ENCODE peak calls at places on chromosomes 2 and 18, in four cellular contexts. P, H, U and L are unnamed samples. For H3K4me1, the result is how much of the 10 kb centered on the place peaks cover.

GRCh38 chr2:40666438-40666837 is 214.5 kb upstream of the SLC8A1 start:
- DNase-seq in H (no peak), U (no peak), P (no peak), L (no peak)

GRCh38 chr18:44740000-44740399 is 59.3 kb downstream of the SETBP1 start:
- DNase-seq in U (no peak), P (no peak), H (no peak), L (no peak)

GRCh38 chr2:225930687-225931086 is 531.2 kb downstream of the NYAP2 start:
- DNase-seq in U (no peak), P (no peak), H (no peak), L (no peak)

GRCh38 chr2:230794472-230794871 is 70.3 kb upstream of the ITM2C start:
- DNase-seq in U (no peak), P (no peak), H (no peak), L (peak)

GRCh38 chr2:69177063-69177771 is 164.2 kb downstream of the ANTXR1 start:
- DNase-seq in H (peak), P (peak), U (no peak), L (no peak)

GRCh38 chr2:2826621-2827020 is 495.5 kb upstream of the MYT1L start:
- DNase-seq in U (no peak), H (no peak), P (no peak), L (no peak)

GRCh38 chr2:233124449-233125080 is 64.4 kb downstream of the INPP5D start:
- DNase-seq in H (no peak), U (no peak), P (no peak), L (no peak)

GRCh38 chr2:108396845-108397244 is 19.1 kb downstream of the SULT1C4 start:
- DNase-seq in H (no peak), U (no peak), P (no peak), L (no peak)

GRCh38 chr2:223235986-223236385 is 184.0 kb downstream of the KCNE4 start:
- DNase-seq in H (no peak), U (no peak), P (no peak), L (no peak)

GRCh38 chr2:187959821-187960220 is 331.9 kb upstream of the GULP1 start:
- DNase-seq in H (no peak), P (no peak), U (no peak), L (no peak)

GRCh38 chr2:127324635-127325034 is 30.7 kb upstream of the ERCC3 start:
- DNase-seq in H (no peak), P (no peak), U (peak), L (no peak)

GRCh38 chr18:35039633-35040032 is 1.6 kb upstream of the MAPRE2 start:
- DNase-seq in H (no peak), P (no peak), U (no peak), L (no peak)

GRCh38 chr2:150485871-150486538 is 1.5 kb downstream of the RND3 start:
- DNase-seq in H (peak), U (peak), P (peak), L (no peak)

GRCh38 chr2:54845514-54845913 is 122.1 kb downstream of the EML6 start:
- DNase-seq in H (no peak), P (no peak), U (peak), L (no peak)

GRCh38 chr2:170812716-170813585 is 3.7 kb upstream of the GAD1 start:
- DNase-seq in P (no peak), H (no peak), U (peak), L (peak)

GRCh38 chr18:24868760-24869237 is 408.4 kb downstream of the HRH4 start:
- DNase-seq in U (no peak), H (no peak), P (no peak), L (no peak)

GRCh38 chr2:173151671-173152398 is 76.2 kb downstream of the MAP3K20 start:
- DNase-seq in U (no peak), H (no peak), P (no peak), L (no peak)

GRCh38 chr2:191318729-191319078 is 73.5 kb downstream of the MYO1B start:
- DNase-seq in P (no peak), H (no peak), U (peak), L (no peak)

GRCh38 chr2:226439337-226439736 is 360.3 kb downstream of the IRS1 start:
- DNase-seq in U (no peak), H (no peak), P (no peak), L (no peak)

GRCh38 chr2:208280933-208281332 is 14.9 kb downstream of the PIKFYVE start:
- DNase-seq in P (no peak), H (no peak), U (no peak), L (no peak)

GRCh38 chr2:71694501-71695234 is 241.3 kb downstream of the DYSF start:
- DNase-seq in P (no peak), U (no peak), H (no peak), L (no peak)

GRCh38 chr2:231680992-231681852 is 27.1 kb upstream of the PTMA start:
- DNase-seq in H (peak), U (peak), P (peak), L (no peak)

GRCh38 chr2:221429741-221430491 is 142.2 kb downstream of the EPHA4 start:
- DNase-seq in U (no peak), H (no peak), P (peak), L (no peak)

GRCh38 chr2:32874931-32875330 is 71.8 kb upstream of the LTBP1 start:
- DNase-seq in H (no peak), P (no peak), U (no peak), L (no peak)

GRCh38 chr2:230925443-230925878 is 419 bp upstream of the GPR55 start:
- DNase-seq in P (no peak), H (no peak), U (no peak), L (peak)

GRCh38 chr2:107197601-107198000 is 311.6 kb upstream of the ST6GAL2 start:
- DNase-seq in P (no peak), H (no peak), U (no peak), L (no peak)

GRCh38 chr2:127675335-127676261 is at the start of gene LIMS2:
- DNase-seq in P (peak), H (no peak), U (peak), L (no peak)

GRCh38 chr2:233244818-233245217 is 6.7 kb upstream of the ATG16L1 start:
- DNase-seq in P (no peak), U (no peak), H (no peak), L (no peak)

GRCh38 chr2:215693269-215693998 is 257.6 kb upstream of the FN1 start:
- DNase-seq in P (no peak), H (no peak), U (no peak), L (no peak)

GRCh38 chr2:96867756-96868554 is 1.9 kb downstream of the SEMA4C start:
- DNase-seq in U (no peak), H (no peak), P (no peak), L (peak)

GRCh38 chr2:98477506-98477905 is 32.8 kb downstream of the INPP4A start:
- DNase-seq in U (no peak), H (no peak), P (no peak), L (no peak)

GRCh38 chr2:98476192-98476868 is 31.7 kb downstream of the INPP4A start:
- DNase-seq in U (no peak), P (no peak), H (no peak), L (no peak)

GRCh38 chr2:98478088-98478551 is 33.5 kb downstream of the INPP4A start:
- DNase-seq in U (no peak), H (no peak), P (no peak), L (no peak)

GRCh38 chr2:98474979-98475632 is 30.4 kb downstream of the INPP4A start:
- DNase-seq in H (no peak), P (no peak), U (peak), L (no peak)

GRCh38 chr2:98477036-98477435 is 32.4 kb downstream of the INPP4A start:
- DNase-seq in P (no peak), U (no peak), H (no peak), L (no peak)
- H3K4me3 ChIP-seq in P (no peak), U (no peak), H (no peak), L (no peak)

DNA sequence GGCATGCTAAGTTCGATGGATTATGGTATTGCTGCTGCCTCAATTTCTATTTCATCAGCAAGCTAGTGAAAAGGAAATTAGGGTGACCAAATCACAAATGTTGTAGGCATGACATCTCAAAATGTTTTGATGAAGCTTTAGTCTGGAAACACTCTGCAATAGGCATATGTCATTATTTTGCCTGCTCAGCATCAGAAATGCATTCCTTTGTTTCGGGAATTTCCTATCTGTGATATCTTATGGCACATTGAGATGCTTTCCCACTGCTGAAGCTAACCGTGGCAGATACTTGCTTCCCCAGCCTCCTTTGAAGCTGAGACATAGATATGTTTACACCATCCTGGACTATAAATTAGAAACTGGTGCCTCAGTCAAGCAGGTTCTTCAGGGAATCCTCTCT is 119.7 kb downstream of the CDC42EP3 start:
- DNase-seq in U (no peak), P (no peak), H (no peak), L (no peak)
- H3K27ac ChIP-seq in U (no peak), P (no peak), H (no peak), L (no peak)

GRCh38 chr18:39051013-39051412 is 1485.4 kb upstream of the CELF4 start:
- DNase-seq in P (no peak), H (no peak), U (no peak), L (no peak)
- H3K4me1 ChIP-seq in P (under half), H (under half), U (under half), L (under half)

DNA sequence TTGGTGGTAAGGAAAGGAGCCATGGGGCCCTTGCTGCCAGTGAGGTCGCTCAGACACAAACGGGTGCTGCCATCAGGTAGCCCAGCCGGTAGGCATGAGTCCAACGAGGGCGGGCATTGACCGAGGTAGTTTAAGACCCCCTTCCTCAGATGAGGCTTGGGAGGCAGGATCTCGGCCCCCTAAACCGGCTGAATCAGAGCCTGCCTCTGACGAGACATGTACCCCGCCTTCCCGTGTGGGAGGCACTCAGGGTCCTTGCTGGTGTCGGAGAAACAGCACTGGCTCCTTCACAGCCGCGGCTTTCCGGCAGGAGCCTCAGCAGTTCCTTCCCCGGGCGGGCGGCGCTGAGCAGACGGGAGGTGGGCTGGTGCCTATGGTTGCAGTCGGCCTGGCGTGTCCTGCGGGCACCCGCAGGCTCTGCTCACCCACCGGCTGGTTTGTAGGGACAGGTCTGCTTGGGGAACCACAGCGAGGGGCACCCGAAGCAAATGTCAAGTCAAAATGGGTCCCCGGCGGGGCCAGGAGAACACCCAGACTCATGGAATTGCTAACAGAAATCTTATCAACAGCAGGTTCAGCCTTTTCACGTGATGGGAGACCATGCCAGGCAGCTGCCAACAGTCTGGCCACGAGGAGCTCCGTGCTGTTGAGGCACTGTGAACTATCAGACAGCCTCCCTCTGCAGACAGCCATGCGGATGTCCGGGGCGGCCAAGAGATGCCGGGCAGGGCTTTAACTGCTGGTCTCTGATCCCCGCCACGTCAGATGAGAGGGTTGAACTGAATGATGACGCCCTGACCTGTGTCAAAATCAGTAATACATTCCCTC is 2.8 kb downstream of the KCNG2 start:
- DNase-seq in H (no peak), P (no peak), U (no peak), L (no peak)
- H3K4me3 ChIP-seq in H (no peak), P (no peak), U (no peak), L (no peak)

DNA sequence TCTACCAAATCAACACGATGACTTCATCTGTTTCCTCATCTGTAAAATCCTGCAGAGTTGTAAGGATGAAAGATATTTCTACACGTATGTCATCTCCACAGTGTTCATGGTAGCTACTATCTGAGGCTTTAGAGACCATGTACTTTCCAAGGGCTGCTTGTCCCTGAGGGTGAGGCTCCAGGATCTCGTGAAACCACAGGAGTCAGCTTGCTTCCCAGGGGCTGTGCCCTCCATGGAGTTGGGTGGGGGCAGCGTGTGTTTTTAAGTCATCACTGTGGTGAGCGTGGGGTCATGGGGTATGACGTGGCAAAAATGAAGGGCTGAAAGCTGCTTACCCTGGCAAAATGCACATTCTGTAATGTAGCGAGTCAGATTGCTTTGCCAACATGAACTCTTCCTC is 81.6 kb downstream of the ASAP2 start:
- DNase-seq in H (no peak), P (no peak), U (no peak), L (no peak)
- H3K27ac ChIP-seq in H (no peak), P (no peak), U (no peak), L (no peak)

DNA sequence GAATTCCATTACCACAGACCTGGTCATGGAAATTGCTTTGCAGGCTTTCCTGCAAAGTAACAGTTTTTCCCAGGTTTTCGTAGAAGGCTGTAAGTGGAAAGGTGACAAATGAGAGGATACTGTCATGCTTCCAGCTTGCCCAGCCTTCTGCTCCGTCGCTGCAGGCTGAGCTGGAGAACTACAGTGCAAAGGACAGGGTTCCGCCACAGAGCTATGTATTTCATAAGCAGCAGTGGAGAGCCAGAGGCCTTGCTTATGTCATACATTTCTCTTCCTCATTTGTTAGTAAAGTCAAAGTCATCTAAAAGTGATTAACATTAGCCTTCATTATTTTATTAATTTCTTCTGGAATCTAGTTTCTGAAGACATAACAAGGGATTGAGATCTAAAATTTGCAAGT is 72.9 kb upstream of the RBM44 start:
- DNase-seq in U (no peak), P (no peak), H (no peak), L (no peak)
- H3K4me1 ChIP-seq in U (under half), P (half or more), H (half or more), L (under half)

DNA sequence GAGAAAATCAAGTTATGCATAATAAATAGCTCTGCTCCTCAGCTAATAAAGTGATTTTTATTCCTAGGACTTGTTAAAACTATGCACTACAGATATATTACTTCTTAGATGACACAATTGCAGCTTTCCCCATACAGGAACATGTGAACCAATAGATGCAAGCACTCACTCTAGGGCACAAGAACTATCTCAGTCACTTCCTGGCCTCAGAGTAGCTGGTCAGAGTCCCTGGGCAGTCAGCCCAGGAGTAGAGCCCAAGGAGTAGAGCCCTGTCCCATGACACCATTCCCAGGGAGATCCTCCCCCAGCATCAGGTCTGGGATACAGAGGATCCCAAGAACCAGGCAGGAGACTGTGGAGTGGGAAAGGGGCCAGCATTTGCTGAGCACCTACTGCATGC is 2.7 kb downstream of the TNS1 start:
- DNase-seq in U (no peak), P (no peak), H (peak), L (no peak)
- H3K4me3 ChIP-seq in U (no peak), P (peak), H (no peak), L (no peak)

GRCh38 chr2:179266271-179266670 is 1.6 kb upstream of the SESTD1 start:
- DNase-seq in H (no peak), P (no peak), U (no peak), L (no peak)

GRCh38 chr2:179263015-179263414 is 1.6 kb downstream of the SESTD1 start:
- DNase-seq in H (no peak), P (no peak), U (no peak), L (no peak)

GRCh38 chr2:179263460-179264237 is 983 bp downstream of the SESTD1 start:
- DNase-seq in U (peak), P (peak), H (peak), L (peak)

GRCh38 chr2:179265082-179265575 is 497 bp upstream of the SESTD1 start:
- DNase-seq in H (no peak), P (no peak), U (no peak), L (no peak)

GRCh38 chr2:179264238-179265081 is at the start of gene SESTD1:
- DNase-seq in U (peak), P (peak), H (peak), L (peak)
- H3K27ac ChIP-seq in U (peak), P (peak), H (peak), L (no peak)

GRCh38 chr18:79471048-79471447 is 75.3 kb downstream of the NFATC1 start:
- DNase-seq in H (no peak), P (no peak), U (no peak), L (no peak)
- H3K4me1 ChIP-seq in H (under half), P (under half), U (under half), L (under half)